ENCODE peak calls at places on chromosomes 3 and 15, in ten cellular contexts. G is A549, M is K562, W is mammary epithelial cell, Q is HCT116, F is trophoblast cell, S is GM12878, B is OCI-LY7, C is PC-9, X is IMR-90. V is an unnamed sample.

GRCh38 chr15:63043391-63044076 is 987 bp downstream of the TPM1 start:
- DNase-seq in G (no peak), M (no peak), W (peak), Q (no peak), F (no peak), S (no peak), B (no peak), C (no peak), X (no peak), V (no peak)

GRCh38 chr3:9468460-9468859 is 71.0 kb downstream of the SETD5 start:
- DNase-seq in G (no peak), M (peak), W (no peak), Q (no peak), F (no peak), S (no peak), B (no peak), C (no peak), X (peak), V (no peak)

GRCh38 chr3:71255498-71255897 is 328.0 kb downstream of the FOXP1 start:
- DNase-seq in G (no peak), M (no peak), W (no peak), Q (no peak), F (no peak), S (no peak), B (no peak), C (no peak), X (no peak), V (no peak)

GRCh38 chr3:106083854-106084253 is 215.0 kb upstream of the CBLB start:
- DNase-seq in G (no peak), M (no peak), W (no peak), Q (no peak), F (no peak), S (no peak), B (no peak), C (no peak), X (no peak), V (no peak)

GRCh38 chr15:98431171-98431570 is 217.2 kb upstream of the IGF1R start:
- DNase-seq in G (no peak), M (no peak), W (no peak), Q (no peak), F (no peak), S (no peak), B (no peak), C (no peak), X (no peak), V (no peak)

GRCh38 chr3:112315791-112316190 is 17.2 kb upstream of the CD200 start:
- DNase-seq in G (no peak), M (no peak), W (peak), Q (no peak), F (no peak), S (no peak), B (no peak), C (no peak), X (no peak), V (no peak)

GRCh38 chr3:24060055-24060454 is 115.0 kb downstream of the NR1D2 start:
- DNase-seq in G (no peak), M (no peak), W (peak), Q (no peak), F (peak), S (no peak), B (no peak), C (peak), X (peak), V (no peak)

GRCh38 chr15:41019174-41019573 is 65.9 kb downstream of the CHAC1 start:
- DNase-seq in G (no peak), M (no peak), W (no peak), Q (no peak), F (no peak), S (no peak), B (no peak), C (no peak), X (no peak), V (no peak)

GRCh38 chr15:93043621-93044300 is 45.2 kb downstream of the RGMA start:
- DNase-seq in G (no peak), M (peak), W (no peak), Q (no peak), F (no peak), S (no peak), B (no peak), C (no peak), X (no peak), V (no peak)

GRCh38 chr3:57816471-57817105 is 60.5 kb downstream of the SLMAP start:
- DNase-seq in G (no peak), M (no peak), W (no peak), Q (no peak), F (no peak), S (no peak), B (no peak), C (no peak), X (peak), V (no peak)

GRCh38 chr3:21517184-21517583 is 233.8 kb downstream of the ZNF385D start:
- DNase-seq in G (no peak), M (no peak), W (no peak), Q (no peak), F (no peak), S (no peak), B (no peak), C (no peak), X (no peak), V (peak)

GRCh38 chr3:191136347-191136746 is 62.7 kb upstream of the OSTN start:
- DNase-seq in G (peak), M (no peak), W (peak), Q (peak), F (no peak), S (no peak), B (peak), C (no peak), X (peak), V (peak)

GRCh38 chr15:73936181-73936580 is 9.9 kb downstream of the LOXL1 start:
- DNase-seq in G (no peak), M (no peak), W (peak), Q (no peak), F (no peak), S (no peak), B (no peak), C (peak), X (peak), V (peak)

GRCh38 chr3:161149529-161149928 is 44.4 kb upstream of the B3GALNT1 start:
- DNase-seq in G (no peak), M (no peak), W (peak), Q (no peak), F (no peak), S (no peak), B (no peak), C (no peak), X (no peak), V (no peak)

GRCh38 chr15:101642361-101642760 is 9.8 kb downstream of the TM2D3 start:
- DNase-seq in G (peak), M (no peak), W (no peak), Q (no peak), F (no peak), S (no peak), B (no peak), C (no peak), X (no peak), V (no peak)

GRCh38 chr15:101637549-101638318 is 14.4 kb downstream of the TM2D3 start:
- DNase-seq in G (no peak), M (no peak), W (peak), Q (no peak), F (peak), S (no peak), B (no peak), C (peak), X (peak), V (no peak)

GRCh38 chr15:101646652-101647051 is 5.5 kb downstream of the TM2D3 start:
- DNase-seq in G (peak), M (no peak), W (no peak), Q (no peak), F (no peak), S (no peak), B (no peak), C (no peak), X (no peak), V (no peak)

GRCh38 chr15:101641134-101641764 is 10.9 kb downstream of the TM2D3 start:
- DNase-seq in G (peak), M (peak), W (peak), Q (peak), F (peak), S (peak), B (peak), C (peak), X (peak), V (peak)

GRCh38 chr15:101641894-101642293 is 10.3 kb downstream of the TM2D3 start:
- DNase-seq in G (no peak), M (no peak), W (peak), Q (no peak), F (no peak), S (peak), B (peak), C (no peak), X (no peak), V (no peak)
- H3K4me2 ChIP-seq in G (no peak), M (no peak), W (no peak), Q (no peak), F (no peak), S (no peak), B (peak), C (no peak), X (no peak), V (no peak)

GRCh38 chr15:42036991-42037390 is 16.1 kb upstream of the PLA2G4E start:
- DNase-seq in G (no peak), M (no peak), W (no peak), Q (no peak), F (no peak), S (no peak), B (no peak), C (no peak), X (no peak), V (no peak)
- H3K4me3 ChIP-seq in G (no peak), M (no peak), W (no peak), Q (no peak), F (no peak), S (no peak), B (no peak), C (no peak), X (no peak), V (no peak)

DNA sequence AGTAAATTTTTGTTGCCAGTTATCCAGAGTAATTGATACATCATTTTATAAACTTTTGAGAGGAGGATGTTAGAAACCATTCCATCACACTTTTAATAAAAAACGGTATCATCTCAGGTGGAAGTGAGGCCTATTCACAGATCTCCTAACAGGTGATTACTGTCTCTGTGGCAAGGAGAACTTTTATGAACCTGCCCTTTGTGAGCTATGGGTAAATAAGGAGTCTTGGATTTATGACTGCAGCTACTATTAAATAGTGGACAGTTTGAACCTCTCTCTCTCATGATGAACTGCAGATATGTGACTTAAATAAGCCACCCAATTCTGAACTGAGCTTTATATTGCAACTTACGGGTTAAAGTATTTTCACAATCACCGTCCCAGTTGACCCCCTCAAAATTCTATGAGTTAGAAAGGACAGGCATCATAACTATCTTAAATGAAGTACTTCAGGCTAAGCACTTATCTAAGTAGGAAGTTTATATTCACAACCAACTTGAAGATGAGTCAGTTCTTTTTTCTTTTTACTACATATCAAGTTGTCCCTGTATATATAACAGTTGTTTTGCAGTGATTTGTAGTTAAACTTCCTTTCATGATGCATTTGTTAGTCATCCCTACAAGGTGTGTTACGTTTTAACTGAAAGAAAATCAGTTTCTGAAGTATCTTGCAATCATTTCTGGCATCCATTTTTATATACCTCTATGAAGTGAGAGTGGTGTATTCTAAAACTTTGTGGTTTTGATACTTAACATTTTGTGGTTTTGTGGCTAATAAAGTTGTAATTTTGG is 45.9 kb downstream of the ZFAND6 start:
- DNase-seq in G (no peak), M (no peak), W (peak), Q (no peak), F (no peak), S (no peak), B (no peak), C (peak), X (peak), V (no peak)
- H3K4me2 ChIP-seq in G (peak), M (no peak), W (peak), Q (peak), F (no peak), S (no peak), B (no peak), C (peak), X (peak), V (no peak)

DNA sequence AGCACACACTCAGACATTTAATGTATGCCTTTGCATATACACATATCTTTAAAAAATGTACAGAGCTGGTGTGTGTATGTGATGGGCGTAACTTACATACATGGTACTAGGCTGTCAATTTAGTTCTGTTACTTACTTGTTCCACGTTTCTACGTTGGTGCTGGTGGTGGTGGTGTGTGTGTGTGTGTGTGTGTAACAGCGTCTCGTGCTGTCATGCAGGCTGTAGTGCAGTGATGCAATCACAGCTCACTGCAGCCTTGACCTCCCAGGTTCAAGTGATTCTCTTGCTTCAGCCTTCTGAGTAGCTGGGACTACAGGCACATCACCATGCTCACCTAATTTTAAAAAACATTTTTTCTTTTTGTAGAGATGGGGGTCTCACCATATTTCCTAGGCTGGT is 64.2 kb downstream of the ISG20 start:
- DNase-seq in G (no peak), M (no peak), W (no peak), Q (no peak), F (no peak), S (no peak), B (no peak), C (no peak), X (peak), V (no peak)
- H3K4me3 ChIP-seq in G (no peak), M (no peak), W (no peak), Q (no peak), F (no peak), S (no peak), B (no peak), C (no peak), X (no peak), V (no peak)

GRCh38 chr3:98978068-98978811 is 76.7 kb upstream of the DCBLD2 start:
- DNase-seq in G (no peak), M (no peak), W (no peak), Q (no peak), F (no peak), S (no peak), B (no peak), C (no peak), X (no peak), V (no peak)
- H3K4me2 ChIP-seq in G (peak), M (no peak), W (peak), Q (peak), F (no peak), S (no peak), B (no peak), C (peak), X (no peak), V (no peak)

GRCh38 chr3:156285626-156286025 is 165.2 kb downstream of the KCNAB1 start:
- DNase-seq in G (no peak), M (no peak), W (no peak), Q (no peak), F (no peak), S (no peak), B (no peak), C (no peak), X (no peak), V (no peak)

GRCh38 chr3:156290917-156291268 is 170.5 kb downstream of the KCNAB1 start:
- DNase-seq in G (no peak), M (no peak), W (no peak), Q (no peak), F (no peak), S (no peak), B (no peak), C (no peak), X (no peak), V (no peak)

GRCh38 chr3:156293566-156293965 is 173.2 kb downstream of the KCNAB1 start:
- DNase-seq in G (no peak), M (no peak), W (no peak), Q (no peak), F (no peak), S (no peak), B (no peak), C (no peak), X (no peak), V (no peak)

GRCh38 chr3:156291269-156292123 is 171.1 kb downstream of the KCNAB1 start:
- DNase-seq in G (no peak), M (no peak), W (peak), Q (no peak), F (peak), S (no peak), B (no peak), C (no peak), X (peak), V (peak)
- H3K4me3 ChIP-seq in G (no peak), M (no peak), W (no peak), Q (no peak), F (peak), S (no peak), B (no peak), C (no peak), X (peak), V (peak)

GRCh38 chr3:114542359-114542758 is 248.5 kb downstream of the TIGIT start:
- DNase-seq in G (no peak), M (no peak), W (no peak), Q (no peak), F (no peak), S (no peak), B (no peak), C (no peak), X (no peak), V (peak)
- H3K4me2 ChIP-seq in G (no peak), M (no peak), W (no peak), Q (no peak), F (no peak), S (no peak), B (no peak), C (no peak), X (no peak), V (peak)

DNA sequence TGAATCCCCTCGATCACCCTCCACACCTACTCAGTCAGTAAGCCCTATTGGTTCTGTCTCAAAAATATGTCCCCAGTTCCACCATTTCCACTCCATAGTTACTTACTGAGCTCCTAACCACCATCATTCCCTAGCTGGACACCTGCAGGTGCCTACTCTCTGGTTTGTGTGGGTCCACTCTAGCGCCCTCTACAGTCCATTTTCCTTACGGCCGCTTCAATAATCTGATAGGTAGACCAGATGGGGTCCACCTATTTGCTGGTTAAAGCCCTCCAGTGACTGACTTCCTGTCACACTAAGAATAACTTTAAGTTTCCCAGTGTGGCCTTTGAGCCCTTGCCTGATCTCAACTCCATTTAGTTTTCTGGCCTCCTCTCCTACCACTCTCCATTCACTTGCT is 5.0 kb downstream of the GXYLT2 start:
- DNase-seq in G (peak), M (peak), W (no peak), Q (no peak), F (no peak), S (no peak), B (peak), C (no peak), X (no peak), V (peak)
- H3K4me3 ChIP-seq in G (no peak), M (no peak), W (no peak), Q (no peak), F (no peak), S (no peak), B (no peak), C (no peak), X (no peak), V (no peak)

GRCh38 chr3:51280171-51280570 is 104.9 kb upstream of the MANF start:
- DNase-seq in G (no peak), M (no peak), W (no peak), Q (no peak), F (no peak), S (no peak), B (no peak), C (no peak), X (no peak), V (no peak)
- H3K4me2 ChIP-seq in G (no peak), M (no peak), W (no peak), Q (no peak), F (no peak), S (no peak), B (no peak), C (no peak), X (no peak), V (no peak)